ENCODE peak calls at places on chromosomes 3 and 15, in six cellular contexts. A is HL-60, H is heart left ventricle, M is MM.1S, D is left lung, V is GM12878. L is an unnamed sample.

GRCh38 chr15:31304074-31304648 is 22.5 kb upstream of the KLF13 start:
- DNase-seq in A (no peak), H (no peak), M (no peak), D (no peak), V (no peak), L (peak)

GRCh38 chr15:59532770-59533379 is 78.7 kb upstream of the GCNT3 start:
- DNase-seq in A (peak), H (no peak), M (peak), D (no peak), V (no peak), L (peak)

GRCh38 chr3:155241559-155241958 is 51.9 kb downstream of the STRIT1 start:
- DNase-seq in A (no peak), H (no peak), M (no peak), D (no peak), V (no peak), L (no peak)

GRCh38 chr3:51819709-51820406 is 40.8 kb upstream of the IQCF6 start:
- DNase-seq in A (no peak), H (no peak), M (no peak), D (no peak), V (no peak), L (peak)

GRCh38 chr3:159994182-159994581 is 5.5 kb downstream of the IL12A start:
- DNase-seq in A (no peak), H (no peak), M (no peak), D (no peak), V (no peak), L (no peak)

GRCh38 chr15:82850731-82851130 is 41.3 kb downstream of the WHAMM start:
- DNase-seq in A (no peak), H (no peak), M (no peak), D (no peak), V (no peak), L (no peak)

GRCh38 chr3:88596451-88596850 is 446.7 kb downstream of the C3orf38 start:
- DNase-seq in A (no peak), H (no peak), M (no peak), D (no peak), V (no peak), L (no peak)

GRCh38 chr3:25007974-25008658 is 419.9 kb upstream of the RARB start:
- DNase-seq in A (no peak), H (no peak), M (no peak), D (no peak), V (peak), L (no peak)

DNA sequence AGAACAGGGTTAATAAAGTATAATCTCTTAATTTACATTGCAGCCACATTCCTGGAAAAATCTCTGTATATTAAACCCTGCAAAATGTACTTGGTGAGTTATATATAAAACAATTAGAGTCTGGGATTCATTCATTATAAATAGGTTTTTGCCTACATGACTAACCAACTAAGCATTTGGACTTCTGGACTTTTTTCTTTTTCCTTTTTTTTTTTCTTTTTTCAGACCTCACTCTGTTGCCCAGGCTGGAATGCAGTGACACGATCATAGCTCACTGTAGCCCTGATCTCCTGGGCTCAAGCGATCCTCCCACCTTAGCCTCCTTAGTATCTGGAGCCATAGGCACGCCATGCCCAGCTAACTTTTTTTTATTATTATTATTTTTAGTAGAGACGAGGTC is 4.5 kb downstream of the DNAJC13 start:
- DNase-seq in A (no peak), H (no peak), M (no peak), D (no peak), V (no peak), L (no peak)
- TF ChIP-seq CTCF in A (no peak), H (no peak), M (no peak), D (no peak), V (no peak), L (no peak)

DNA sequence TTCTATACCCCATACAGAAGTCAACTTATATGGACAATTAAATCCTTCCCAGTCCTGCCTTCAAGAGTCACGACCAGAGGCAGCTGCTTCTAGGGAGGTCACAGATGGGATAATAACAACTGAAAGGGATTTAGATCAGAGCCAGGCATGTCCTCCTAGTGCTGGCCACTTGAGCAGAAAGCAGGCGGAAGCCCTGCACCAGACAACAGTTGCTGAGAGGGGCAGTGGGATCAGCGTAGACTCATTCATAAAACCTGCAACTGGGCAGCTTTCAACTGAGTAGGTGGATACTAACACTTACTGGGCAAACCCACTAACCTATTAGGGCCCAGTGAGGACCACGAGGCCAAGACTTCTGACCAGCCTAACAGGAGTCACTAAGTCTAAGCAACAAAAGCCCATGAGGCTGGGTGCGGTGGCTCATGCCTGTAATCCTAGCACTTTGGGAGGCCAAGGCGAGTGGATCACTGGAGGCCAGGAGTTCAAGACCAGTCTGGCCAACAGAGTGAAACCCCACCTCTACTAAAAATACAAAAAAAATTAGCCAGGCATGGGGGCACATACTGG is 67.0 kb downstream of the DAPK2 start:
- DNase-seq in A (no peak), H (no peak), M (no peak), D (no peak), V (no peak), L (peak)
- H3K27ac ChIP-seq in A (no peak), H (peak), M (no peak), D (no peak), V (no peak), L (peak)

GRCh38 chr3:133821767-133822638 is 16.4 kb downstream of the SRPRB start:
- DNase-seq in A (no peak), H (peak), M (peak), D (no peak), V (no peak), L (peak)
- TF ChIP-seq CTCF in A (no peak), H (no peak), M (peak), D (no peak), V (peak), L (peak)

DNA sequence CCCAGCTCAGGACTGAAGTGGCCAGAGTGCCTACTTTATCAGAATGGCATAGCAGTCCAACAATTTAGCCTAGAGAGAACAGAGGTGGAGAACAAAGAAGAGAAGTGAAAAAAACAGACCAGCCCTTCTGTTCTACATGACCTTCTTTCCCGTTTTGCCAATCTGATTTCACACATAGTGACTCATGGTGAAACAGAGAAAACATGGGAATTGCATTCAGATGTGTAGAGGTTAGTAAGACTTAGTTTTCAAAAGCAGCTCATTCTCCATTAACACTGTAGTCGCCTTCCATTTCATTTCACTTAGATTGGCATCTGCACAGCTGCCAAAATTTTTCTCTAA is 440 bp upstream of the ARL6IP5 start:
- DNase-seq in A (no peak), H (no peak), M (no peak), D (no peak), V (no peak), L (no peak)
- H3K27ac ChIP-seq in A (peak), H (peak), M (peak), D (peak), V (peak), L (no peak)

DNA sequence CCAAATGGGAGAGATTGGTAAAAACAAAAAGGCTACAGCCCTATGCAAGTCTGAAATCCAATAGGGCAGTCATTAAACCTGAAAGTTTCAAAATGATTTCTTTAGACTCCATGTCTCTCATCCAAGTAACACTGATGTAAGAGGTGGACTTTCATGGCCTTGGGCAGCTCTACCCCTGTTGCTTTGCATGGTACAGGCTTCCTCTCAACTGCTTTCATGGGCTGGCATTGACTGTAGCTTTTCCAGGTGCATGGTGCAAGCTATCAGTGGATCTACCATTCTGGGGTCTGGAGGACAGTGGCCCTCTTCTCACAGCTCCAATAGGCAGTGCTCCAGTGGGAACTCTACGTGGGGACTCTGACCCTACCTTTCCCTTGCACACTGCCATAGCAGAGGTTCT is 55.1 kb upstream of the PLSCR4 start:
- DNase-seq in A (no peak), H (no peak), M (no peak), D (no peak), V (no peak), L (no peak)
- TF ChIP-seq CTCF in A (no peak), H (no peak), M (no peak), D (no peak), V (no peak), L (no peak)

GRCh38 chr3:13496879-13497278 is 16.8 kb downstream of the HDAC11 start:
- DNase-seq in A (no peak), H (no peak), M (no peak), D (no peak), V (no peak), L (no peak)
- H3K27ac ChIP-seq in A (no peak), H (no peak), M (no peak), D (no peak), V (no peak), L (no peak)